ENCODE peak calls at places on chromosomes 1 and 21, in five cellular contexts. One of them, this sample, is unnamed.

GRCh38 chr1:39431927-39432326 is 59.5 kb upstream of the BMP8A start:
- DNase-seq in H9: no peak
- DNase-seq in H1: no peak
- DNase-seq in mesendoderm: no peak
- DNase-seq in neuronal stem cell: no peak
- DNase-seq in this sample: peak

GRCh38 chr1:94247146-94248094 is 10.0 kb upstream of the ARHGAP29 start:
- DNase-seq in mesendoderm: peak
- DNase-seq in neuronal stem cell: peak
- DNase-seq in H9: peak
- DNase-seq in H1: no peak
- DNase-seq in this sample: peak

GRCh38 chr21:33013618-33014017 is 12.1 kb upstream of the OLIG2 start:
- DNase-seq in H9: no peak
- DNase-seq in mesendoderm: no peak
- DNase-seq in neuronal stem cell: no peak
- DNase-seq in H1: no peak
- DNase-seq in this sample: no peak

GRCh38 chr1:8257621-8258020 is 60.3 kb upstream of the SLC45A1 start:
- DNase-seq in H9: no peak
- DNase-seq in H1: no peak
- DNase-seq in neuronal stem cell: no peak
- DNase-seq in mesendoderm: no peak
- DNase-seq in this sample: no peak

GRCh38 chr1:221328371-221328770 is 413.5 kb downstream of the DUSP10 start:
- DNase-seq in H9: no peak
- DNase-seq in H1: no peak
- DNase-seq in mesendoderm: no peak
- DNase-seq in neuronal stem cell: no peak
- DNase-seq in this sample: no peak

GRCh38 chr1:33255347-33256311 is 663 bp upstream of the ZNF362 start:
- DNase-seq in mesendoderm: peak
- DNase-seq in H9: peak
- DNase-seq in H1: peak
- DNase-seq in neuronal stem cell: no peak
- DNase-seq in this sample: peak

GRCh38 chr1:11058595-11059165 is 1.1 kb downstream of the SRM start:
- DNase-seq in neuronal stem cell: no peak
- DNase-seq in H9: no peak
- DNase-seq in mesendoderm: no peak
- DNase-seq in H1: no peak
- DNase-seq in this sample: no peak

GRCh38 chr21:39669976-39670671 is 57.4 kb downstream of the B3GALT5 start:
- DNase-seq in H9: no peak
- DNase-seq in mesendoderm: no peak
- DNase-seq in neuronal stem cell: no peak
- DNase-seq in H1: no peak
- DNase-seq in this sample: no peak

GRCh38 chr1:16396591-16396990 is 29.5 kb downstream of the SZRD1 start:
- DNase-seq in mesendoderm: no peak
- DNase-seq in neuronal stem cell: no peak
- DNase-seq in H9: no peak
- DNase-seq in H1: no peak
- DNase-seq in this sample: peak

GRCh38 chr1:110542730-110543129 is 23.8 kb upstream of the KCNA10 start:
- DNase-seq in H1: no peak
- DNase-seq in mesendoderm: peak
- DNase-seq in H9: no peak
- DNase-seq in neuronal stem cell: peak
- DNase-seq in this sample: peak

GRCh38 chr1:23407036-23407630 is 17.4 kb downstream of the TCEA3 start:
- DNase-seq in H1: no peak
- DNase-seq in neuronal stem cell: no peak
- DNase-seq in mesendoderm: no peak
- DNase-seq in H9: no peak
- DNase-seq in this sample: no peak

GRCh38 chr1:235075121-235075954 is 53.3 kb downstream of the TOMM20 start:
- DNase-seq in mesendoderm: no peak
- DNase-seq in H9: no peak
- DNase-seq in H1: no peak
- DNase-seq in neuronal stem cell: no peak
- DNase-seq in this sample: peak

GRCh38 chr1:20279507-20279906 is 11.2 kb upstream of the VWA5B1 start:
- DNase-seq in H1: no peak
- DNase-seq in H9: no peak
- DNase-seq in neuronal stem cell: no peak
- DNase-seq in mesendoderm: peak
- DNase-seq in this sample: peak

GRCh38 chr1:156927215-156928042 is 7.0 kb downstream of the LRRC71 start:
- DNase-seq in H9: peak
- DNase-seq in mesendoderm: peak
- DNase-seq in H1: no peak
- DNase-seq in neuronal stem cell: peak
- DNase-seq in this sample: peak

GRCh38 chr21:44569861-44570517 is 3.5 kb upstream of the KRTAP10-4 start:
- DNase-seq in H9: no peak
- DNase-seq in H1: no peak
- DNase-seq in mesendoderm: no peak
- DNase-seq in neuronal stem cell: no peak
- DNase-seq in this sample: no peak

GRCh38 chr1:109214695-109215623 is 1.2 kb downstream of the SARS1 start:
- DNase-seq in mesendoderm: peak
- DNase-seq in H1: no peak
- DNase-seq in neuronal stem cell: no peak
- DNase-seq in H9: no peak
- DNase-seq in this sample: peak

GRCh38 chr1:215710340-215710971 is 143.4 kb downstream of the KCTD3 start:
- DNase-seq in mesendoderm: peak
- DNase-seq in H9: peak
- DNase-seq in H1: peak
- DNase-seq in neuronal stem cell: peak
- DNase-seq in this sample: peak

GRCh38 chr1:6273380-6273891 is 12.5 kb upstream of the GPR153 start:
- DNase-seq in mesendoderm: peak
- DNase-seq in neuronal stem cell: no peak
- DNase-seq in H1: no peak
- DNase-seq in H9: peak
- DNase-seq in this sample: peak

GRCh38 chr1:205047764-205048231 is 4.8 kb downstream of the CNTN2 start:
- DNase-seq in H9: no peak
- DNase-seq in mesendoderm: no peak
- DNase-seq in neuronal stem cell: no peak
- DNase-seq in H1: no peak
- DNase-seq in this sample: no peak

GRCh38 chr1:17866451-17867029 is 111.4 kb downstream of the ACTL8 start:
- DNase-seq in mesendoderm: peak
- DNase-seq in H1: no peak
- DNase-seq in neuronal stem cell: no peak
- DNase-seq in H9: no peak
- DNase-seq in this sample: peak

GRCh38 chr1:172820759-172821158 is 161.9 kb downstream of the FASLG start:
- DNase-seq in H9: no peak
- DNase-seq in H1: no peak
- DNase-seq in neuronal stem cell: no peak
- DNase-seq in mesendoderm: no peak
- DNase-seq in this sample: no peak

GRCh38 chr1:37480581-37481288 is 6.4 kb downstream of the ZC3H12A start:
- DNase-seq in H1: no peak
- DNase-seq in H9: no peak
- DNase-seq in mesendoderm: no peak
- DNase-seq in neuronal stem cell: no peak
- DNase-seq in this sample: no peak

GRCh38 chr1:234533975-234534876 is 55.2 kb upstream of the TARBP1 start:
- DNase-seq in neuronal stem cell: no peak
- DNase-seq in mesendoderm: no peak
- DNase-seq in H9: no peak
- DNase-seq in H1: no peak
- DNase-seq in this sample: peak

GRCh38 chr1:152621993-152622392 is 910 bp downstream of the LCE3A start:
- DNase-seq in mesendoderm: no peak
- DNase-seq in neuronal stem cell: no peak
- DNase-seq in H9: no peak
- DNase-seq in H1: no peak
- DNase-seq in this sample: no peak

GRCh38 chr21:17858764-17859163 is 39.6 kb upstream of the C21orf91 start:
- DNase-seq in neuronal stem cell: peak
- DNase-seq in mesendoderm: no peak
- DNase-seq in H1: no peak
- DNase-seq in H9: no peak
- DNase-seq in this sample: no peak

GRCh38 chr21:17854771-17855170 is 35.6 kb upstream of the C21orf91 start:
- DNase-seq in mesendoderm: no peak
- DNase-seq in neuronal stem cell: no peak
- DNase-seq in H9: no peak
- DNase-seq in H1: no peak
- DNase-seq in this sample: peak

GRCh38 chr21:17848228-17848627 is 29.1 kb upstream of the C21orf91 start:
- DNase-seq in H1: no peak
- DNase-seq in mesendoderm: no peak
- DNase-seq in H9: no peak
- DNase-seq in neuronal stem cell: no peak
- DNase-seq in this sample: peak

DNA sequence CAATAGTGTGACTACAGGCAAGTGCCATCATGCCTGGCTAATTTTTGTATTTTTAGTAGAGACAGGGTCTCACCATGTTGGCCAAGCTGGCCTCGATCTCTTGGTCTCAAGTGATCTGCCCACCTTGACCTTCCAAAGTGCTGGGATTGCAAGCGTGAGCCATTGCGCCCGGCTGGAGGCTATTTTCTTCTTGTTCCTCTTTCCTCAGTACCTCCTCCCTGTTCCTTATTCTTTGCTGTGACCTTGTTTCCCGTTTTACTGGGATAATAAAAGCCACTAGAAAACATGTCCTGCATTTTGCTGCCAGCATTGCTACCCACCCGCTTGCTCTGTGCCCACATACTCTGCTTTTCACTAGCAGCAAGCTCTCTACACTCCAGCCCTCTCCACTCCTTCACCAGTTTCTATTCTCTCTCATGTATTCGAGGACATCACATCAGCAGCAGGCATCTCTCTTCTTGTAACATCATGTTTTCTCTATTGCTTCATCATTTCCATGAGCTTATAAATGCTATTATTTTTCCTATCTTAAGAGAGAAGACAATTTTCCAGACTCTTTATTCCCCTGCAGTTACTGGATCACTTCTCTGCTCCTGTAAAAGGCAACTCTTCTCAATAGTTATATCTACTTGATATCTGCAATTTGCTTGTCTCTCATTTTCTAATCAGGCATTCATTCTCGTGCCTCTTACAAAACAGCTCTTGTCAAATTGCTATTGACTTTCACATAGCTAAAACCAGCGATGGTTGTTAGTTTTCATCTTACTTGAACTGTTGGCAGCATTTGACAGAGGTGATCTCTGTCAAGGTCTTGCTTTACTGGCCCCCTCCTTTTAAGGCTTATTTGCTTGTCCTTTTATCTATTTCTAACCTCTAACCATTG is 34.5 kb upstream of the C21orf91 start:
- DNase-seq in H9: no peak
- DNase-seq in H1: no peak
- DNase-seq in neuronal stem cell: no peak
- DNase-seq in mesendoderm: no peak
- DNase-seq in this sample: no peak
- H4K8ac ChIP-seq in H9: no peak
- H4K8ac ChIP-seq in H1: no peak
- H4K8ac ChIP-seq in neuronal stem cell: no peak
- H4K8ac ChIP-seq in mesendoderm: no peak
- H4K8ac ChIP-seq in this sample: no peak

GRCh38 chr1:68175621-68176398 is 56.5 kb downstream of the WLS start:
- DNase-seq in mesendoderm: no peak
- DNase-seq in H1: no peak
- DNase-seq in H9: no peak
- DNase-seq in neuronal stem cell: no peak
- DNase-seq in this sample: peak
- H4K8ac ChIP-seq in mesendoderm: no peak
- H4K8ac ChIP-seq in H1: no peak
- H4K8ac ChIP-seq in H9: no peak
- H4K8ac ChIP-seq in neuronal stem cell: no peak
- H4K8ac ChIP-seq in this sample: no peak

GRCh38 chr21:42841156-42841915 is 38.0 kb downstream of the WDR4 start:
- DNase-seq in H9: peak
- DNase-seq in neuronal stem cell: no peak
- DNase-seq in H1: no peak
- DNase-seq in mesendoderm: no peak
- DNase-seq in this sample: no peak
- H4K8ac ChIP-seq in H9: no peak
- H4K8ac ChIP-seq in neuronal stem cell: no peak
- H4K8ac ChIP-seq in H1: no peak
- H4K8ac ChIP-seq in mesendoderm: no peak
- H4K8ac ChIP-seq in this sample: peak

DNA sequence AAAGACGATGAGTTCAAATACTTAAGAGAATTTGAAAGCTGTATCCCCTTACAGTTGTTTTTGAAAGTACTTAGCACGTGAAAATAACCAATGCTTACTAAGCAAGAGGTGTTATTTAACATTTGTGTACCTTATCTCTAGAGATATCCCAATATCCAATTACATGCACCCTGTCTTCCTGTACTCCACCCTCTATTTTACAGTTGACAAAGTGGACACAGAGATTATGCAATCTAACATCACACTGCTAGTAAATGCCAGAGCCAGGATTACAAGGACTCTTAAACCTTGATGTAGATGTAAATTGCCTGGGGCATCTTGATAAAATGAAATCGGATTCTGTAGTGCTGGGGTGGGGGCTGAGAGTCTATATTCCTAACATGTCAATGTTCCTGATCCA is 72.0 kb downstream of the GDAP2 start:
- DNase-seq in mesendoderm: peak
- DNase-seq in H9: no peak
- DNase-seq in H1: no peak
- DNase-seq in neuronal stem cell: no peak
- DNase-seq in this sample: peak
- H4K8ac ChIP-seq in mesendoderm: no peak
- H4K8ac ChIP-seq in H9: no peak
- H4K8ac ChIP-seq in H1: no peak
- H4K8ac ChIP-seq in neuronal stem cell: no peak
- H4K8ac ChIP-seq in this sample: no peak

DNA sequence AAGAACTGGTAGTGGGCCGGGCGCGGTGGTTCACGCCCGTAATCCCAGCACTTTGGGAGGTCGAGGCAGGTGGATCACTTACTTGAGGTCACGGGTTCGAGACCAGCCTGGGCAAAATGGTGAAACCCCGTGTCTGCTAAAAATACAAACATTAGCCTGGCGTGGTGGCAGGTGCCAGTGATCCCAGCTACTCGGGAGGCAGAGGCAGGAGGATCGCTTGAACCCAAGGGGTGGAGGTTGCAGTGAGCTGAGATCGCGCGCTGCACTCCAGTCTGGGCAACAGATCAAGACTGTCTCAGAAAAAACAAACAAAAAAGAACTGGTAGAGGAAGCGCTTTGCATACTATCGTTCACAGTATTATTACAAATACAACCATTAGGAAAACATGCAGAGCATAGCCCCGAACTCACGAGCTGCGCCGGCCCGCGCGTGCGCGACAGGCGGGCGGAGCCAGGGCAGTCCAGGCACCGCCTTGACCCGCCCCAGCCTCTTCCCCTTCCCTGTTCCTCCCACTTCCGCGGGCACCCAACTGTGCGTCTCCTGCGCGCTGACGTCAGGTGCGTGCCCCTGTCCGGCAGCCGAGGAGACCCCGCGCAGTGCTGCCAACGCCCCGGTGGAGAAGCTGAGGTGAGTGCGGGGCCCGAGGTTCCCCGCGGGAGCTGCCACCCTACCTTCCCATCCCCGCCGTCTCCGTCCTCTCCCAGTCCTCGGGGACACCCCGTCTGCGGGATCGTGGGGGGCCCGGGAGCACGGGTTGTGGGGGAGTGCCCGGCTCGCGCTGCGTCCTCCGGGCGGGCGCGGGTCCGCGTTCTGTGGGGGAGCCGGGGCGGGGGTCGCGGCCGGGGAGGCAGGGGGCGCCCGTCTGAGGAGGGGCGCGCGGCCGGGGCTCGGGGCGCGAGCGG is at the start of gene CDC42:
- DNase-seq in mesendoderm: peak
- DNase-seq in H1: peak
- DNase-seq in neuronal stem cell: peak
- DNase-seq in H9: peak
- DNase-seq in this sample: peak
- H4K8ac ChIP-seq in mesendoderm: peak
- H4K8ac ChIP-seq in H1: peak
- H4K8ac ChIP-seq in neuronal stem cell: peak
- H4K8ac ChIP-seq in H9: no peak
- H4K8ac ChIP-seq in this sample: peak